ENCODE peak calls at places on chromosomes 6 and 20, in nine cellular contexts. F is fibroblast of mammary gland, M is adrenal gland, X is HFF-Myc, H is fibroblast of the aortic adventitia, T is right atrium auricular region, Y is H1, K is uterus, R is transverse colon. U is an unnamed sample.
A peak's percentile ranks its signal among the peaks of the same experiment; 100 is the strongest.

GRCh38 chr6:40681622-40682021 is 94.5 kb upstream of the LRFN2 start:
- DNase-seq in F (no peak), M (no peak), X (no peak), H (no peak), T (no peak), Y (no peak), K (no peak), R (no peak), U (no peak)

GRCh38 chr20:4573564-4574355 is 147.9 kb upstream of the PRND start:
- DNase-seq in F (peak; percentile 97), M (no peak), X (peak; percentile 61), H (peak; percentile 91), T (no peak), Y (no peak), K (no peak), R (no peak), U (peak; percentile 93)

GRCh38 chr6:157873735-157874344 is 50.8 kb downstream of the SNX9 start:
- DNase-seq in F (peak; percentile 74), M (peak; percentile 88), X (peak; percentile 27), H (peak; percentile 74), T (peak; percentile 79), Y (peak; percentile 97), K (peak; percentile 62), R (peak; percentile 88), U (peak; percentile 63)

GRCh38 chr20:14264869-14265268 is 72.5 kb downstream of the FLRT3 start:
- DNase-seq in F (peak; percentile 53), M (no peak), X (peak; percentile 2), H (peak; percentile 73), T (no peak), Y (no peak), K (no peak), R (no peak), U (peak; percentile 57)

GRCh38 chr6:75326557-75327258 is 42.1 kb upstream of the TMEM30A start:
- DNase-seq in F (peak; percentile 51), M (no peak), X (no peak), H (peak; percentile 8), T (no peak), Y (no peak), K (no peak), R (no peak), U (peak; percentile 4)

GRCh38 chr6:170147832-170148708 is 142.8 kb downstream of the DLL1 start:
- DNase-seq in F (no peak), M (no peak), X (no peak), H (no peak), T (no peak), Y (no peak), K (no peak), R (peak; percentile 28), U (no peak)

GRCh38 chr6:166202321-166202733 is 34.7 kb upstream of the TBXT start:
- DNase-seq in F (no peak), M (no peak), X (no peak), H (no peak), T (no peak), Y (no peak), K (no peak), R (peak; percentile 36), U (no peak)

GRCh38 chr20:44781791-44782190 is 28.6 kb downstream of the RIMS4 start:
- DNase-seq in F (no peak), M (no peak), X (no peak), H (no peak), T (no peak), Y (no peak), K (no peak), R (no peak), U (no peak)

GRCh38 chr6:146312606-146313005 is 231.0 kb upstream of the RAB32 start:
- DNase-seq in F (no peak), M (no peak), X (no peak), H (no peak), T (no peak), Y (no peak), K (no peak), R (no peak), U (peak; percentile 12)

GRCh38 chr6:118317581-118318563 is 230.2 kb upstream of the PLN start:
- DNase-seq in F (peak; percentile 31), M (no peak), X (no peak), H (no peak), T (no peak), Y (no peak), K (no peak), R (no peak), U (peak; percentile 36)

GRCh38 chr6:113645576-113645970 is 211.6 kb upstream of the MARCKS start:
- DNase-seq in F (peak; percentile 90), M (no peak), X (peak; percentile 82), H (peak; percentile 92), T (no peak), Y (no peak), K (no peak), R (peak; percentile 70), U (peak; percentile 99)

GRCh38 chr20:2749343-2749950 is 51.0 kb downstream of the CPXM1 start:
- DNase-seq in F (no peak), M (no peak), X (no peak), H (no peak), T (no peak), Y (peak; percentile 57), K (no peak), R (no peak), U (no peak)

GRCh38 chr20:2750343-2751251 is 49.8 kb downstream of the CPXM1 start:
- DNase-seq in F (peak; percentile 59), M (peak; percentile 52), X (no peak), H (peak; percentile 45), T (peak; percentile 83), Y (peak; percentile 80), K (peak; percentile 72), R (peak; percentile 52), U (peak; percentile 38)

GRCh38 chr20:2748551-2749342 is 51.7 kb downstream of the CPXM1 start:
- DNase-seq in F (no peak), M (no peak), X (no peak), H (no peak), T (peak; percentile 42), Y (peak; percentile 73), K (no peak), R (no peak), U (no peak)

GRCh38 chr20:2751347-2751867 is 49.0 kb downstream of the CPXM1 start:
- DNase-seq in F (no peak), M (no peak), X (no peak), H (no peak), T (no peak), Y (peak; percentile 64), K (no peak), R (no peak), U (no peak)

GRCh38 chr20:2749951-2750342 is 50.5 kb downstream of the CPXM1 start:
- DNase-seq in F (no peak), M (no peak), X (no peak), H (no peak), T (no peak), Y (peak; percentile 65), K (no peak), R (peak; percentile 34), U (no peak)
- H3K4me3 ChIP-seq in F (no peak overlapping the region), M (no peak overlapping the region), X (no peak overlapping the region), H (no peak overlapping the region), T (no peak overlapping the region), Y (peak overlapping the region; percentile 40), K (no peak overlapping the region), R (no peak overlapping the region), U (no peak overlapping the region)

DNA sequence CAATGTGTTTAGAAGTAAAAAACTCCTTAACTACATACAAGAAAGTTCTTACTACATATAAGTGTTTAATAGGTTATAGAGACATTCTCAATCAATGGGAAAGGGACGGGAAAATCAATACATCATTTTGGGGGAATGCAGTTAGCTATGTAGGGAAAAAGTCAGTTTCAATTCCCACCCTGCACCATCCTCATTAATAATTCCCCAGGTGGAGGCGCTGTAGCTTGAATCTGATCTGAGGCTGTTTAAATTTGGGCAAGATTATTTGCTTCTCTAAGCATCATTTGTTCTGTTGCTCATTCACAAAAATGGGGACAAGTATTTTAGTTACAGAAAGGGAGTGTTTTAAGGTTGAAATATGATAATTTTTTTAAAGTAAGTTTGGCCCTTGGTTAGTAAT is 19.1 kb downstream of the OLIG3 start:
- DNase-seq in F (no peak), M (no peak), X (no peak), H (no peak), T (no peak), Y (no peak), K (no peak), R (no peak), U (no peak)
- TF ChIP-seq CTCF in F (peak; percentile 17), M (no peak), X (peak; percentile 13), H (no peak), T (no peak), Y (no peak), K (no peak), R (no peak), U (no peak)

DNA sequence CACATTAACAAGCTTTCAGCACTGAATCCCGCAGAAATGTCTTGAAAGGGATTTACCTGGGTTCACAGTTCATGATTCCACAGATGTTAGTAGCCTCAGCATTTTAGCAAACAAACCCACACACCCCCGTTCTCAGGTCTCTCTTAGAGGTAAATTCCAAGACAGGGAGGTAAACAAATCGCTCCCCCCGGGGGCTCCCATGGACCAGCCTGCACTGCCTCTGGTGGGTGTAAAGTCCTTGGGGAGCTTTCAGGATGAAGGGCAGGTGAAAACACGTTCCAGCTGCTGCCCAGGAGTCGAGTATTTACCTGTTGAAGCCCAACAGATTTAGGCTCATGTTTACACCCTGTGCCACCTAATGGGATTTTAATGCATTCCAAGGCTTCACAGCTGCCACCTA is 187.0 kb upstream of the FOXQ1 start:
- DNase-seq in F (no peak), M (no peak), X (no peak), H (no peak), T (no peak), Y (no peak), K (no peak), R (no peak), U (no peak)
- H3K4me3 ChIP-seq in F (no peak overlapping the region), M (no peak overlapping the region), X (no peak overlapping the region), H (no peak overlapping the region), T (no peak overlapping the region), Y (no peak overlapping the region), K (no peak overlapping the region), R (no peak overlapping the region), U (no peak overlapping the region)

DNA sequence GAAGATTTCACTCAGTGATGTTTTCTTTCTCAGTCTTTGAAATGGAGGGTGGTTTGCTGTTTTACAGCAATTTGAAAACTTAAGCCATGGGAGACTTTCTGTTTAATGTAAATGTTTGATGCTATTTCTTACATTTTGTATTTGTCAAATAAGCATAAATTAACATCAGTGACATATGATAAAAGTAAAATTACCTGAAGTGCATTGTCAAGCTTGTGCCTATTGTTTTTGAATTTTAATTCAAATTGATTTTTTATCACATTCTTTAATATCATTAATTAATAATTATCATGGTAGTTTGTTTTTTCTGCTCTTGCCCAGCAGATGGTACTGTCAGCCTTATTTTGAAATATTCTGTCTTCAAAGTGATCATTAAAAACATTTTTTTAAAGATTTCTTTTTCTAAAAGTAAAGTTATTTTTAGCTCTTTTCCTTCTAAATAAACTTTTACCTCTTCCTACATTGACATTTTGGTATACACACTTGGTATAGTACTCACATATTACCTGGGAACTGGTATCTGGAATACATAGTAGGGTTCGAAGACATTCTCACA is 29.1 kb downstream of the L3MBTL3 start:
- DNase-seq in F (no peak), M (no peak), X (no peak), H (peak; percentile 8), T (no peak), Y (no peak), K (no peak), R (no peak), U (no peak)
- TF ChIP-seq CTCF in F (no peak), M (peak; percentile 7), X (no peak), H (no peak), T (no peak), Y (no peak), K (no peak), R (no peak), U (peak; percentile 27)

U was measured in AG10803.